ENCODE peak calls at places on chromosomes 1 and 21, in five cellular contexts. One of them, this sample, is unnamed.

GRCh38 chr1:157369808-157370521 is 182.3 kb downstream of the FCRL5 start:
- DNase-seq in pancreas: no peak
- DNase-seq in K562: peak; percentile 61
- DNase-seq in IMR-90: peak; percentile 43
- DNase-seq in fibroblast of lung: peak; percentile 47
- DNase-seq in this sample: no peak

GRCh38 chr1:223741861-223742260 is 29.5 kb downstream of the CAPN2 start:
- DNase-seq in K562: no peak
- DNase-seq in IMR-90: peak; percentile 77
- DNase-seq in fibroblast of lung: no peak
- DNase-seq in pancreas: no peak
- DNase-seq in this sample: no peak

GRCh38 chr1:21651214-21652042 is 17.7 kb downstream of the RAP1GAP start:
- DNase-seq in pancreas: peak; percentile 82
- DNase-seq in fibroblast of lung: no peak
- DNase-seq in K562: peak; percentile 92
- DNase-seq in IMR-90: no peak
- DNase-seq in this sample: no peak

GRCh38 chr1:91161749-91162148 is 139.9 kb upstream of the ZNF644 start:
- DNase-seq in IMR-90: no peak
- DNase-seq in pancreas: no peak
- DNase-seq in fibroblast of lung: no peak
- DNase-seq in K562: no peak
- DNase-seq in this sample: no peak

GRCh38 chr1:59767119-59767518 is 47.6 kb upstream of the HOOK1 start:
- DNase-seq in fibroblast of lung: no peak
- DNase-seq in pancreas: no peak
- DNase-seq in IMR-90: no peak
- DNase-seq in K562: no peak
- DNase-seq in this sample: no peak

GRCh38 chr1:6967431-6968079 is 182.3 kb downstream of the CAMTA1 start:
- DNase-seq in fibroblast of lung: no peak
- DNase-seq in pancreas: no peak
- DNase-seq in K562: no peak
- DNase-seq in IMR-90: no peak
- DNase-seq in this sample: no peak

GRCh38 chr1:169630006-169630405 is at the start of gene SELP:
- DNase-seq in K562: no peak
- DNase-seq in IMR-90: no peak
- DNase-seq in pancreas: no peak
- DNase-seq in fibroblast of lung: no peak
- DNase-seq in this sample: no peak

GRCh38 chr1:55987491-55988255 is 591.7 kb downstream of the PLPP3 start:
- DNase-seq in pancreas: no peak
- DNase-seq in fibroblast of lung: no peak
- DNase-seq in K562: no peak
- DNase-seq in IMR-90: no peak
- DNase-seq in this sample: no peak

GRCh38 chr1:81801834-81802531 is 1.2 kb downstream of the ADGRL2 start:
- DNase-seq in pancreas: peak; percentile 65
- DNase-seq in fibroblast of lung: peak; percentile 60
- DNase-seq in IMR-90: peak; percentile 40
- DNase-seq in K562: no peak
- DNase-seq in this sample: no peak

GRCh38 chr1:171263915-171264314 is 15.6 kb downstream of the FMO1 start:
- DNase-seq in pancreas: no peak
- DNase-seq in IMR-90: no peak
- DNase-seq in fibroblast of lung: peak; percentile 46
- DNase-seq in K562: no peak
- DNase-seq in this sample: no peak

GRCh38 chr1:107365874-107366273 is 225.0 kb downstream of the NTNG1 start:
- DNase-seq in IMR-90: no peak
- DNase-seq in K562: no peak
- DNase-seq in pancreas: no peak
- DNase-seq in fibroblast of lung: no peak
- DNase-seq in this sample: no peak

GRCh38 chr1:59202455-59202854 is 94.4 kb upstream of the FGGY start:
- DNase-seq in K562: no peak
- DNase-seq in IMR-90: no peak
- DNase-seq in pancreas: no peak
- DNase-seq in fibroblast of lung: no peak
- DNase-seq in this sample: no peak

GRCh38 chr1:221392453-221392852 is 349.4 kb downstream of the DUSP10 start:
- DNase-seq in fibroblast of lung: peak; percentile 94
- DNase-seq in K562: no peak
- DNase-seq in pancreas: no peak
- DNase-seq in IMR-90: peak; percentile 86
- DNase-seq in this sample: no peak

GRCh38 chr21:34523019-34523418 is 11.0 kb upstream of the KCNE1 start:
- DNase-seq in pancreas: no peak
- DNase-seq in fibroblast of lung: no peak
- DNase-seq in K562: no peak
- DNase-seq in IMR-90: no peak
- DNase-seq in this sample: no peak

GRCh38 chr1:209601809-209602657 is 18.5 kb downstream of the CAMK1G start:
- DNase-seq in K562: no peak
- DNase-seq in IMR-90: peak; percentile 45
- DNase-seq in fibroblast of lung: peak; percentile 74
- DNase-seq in pancreas: no peak
- DNase-seq in this sample: no peak

GRCh38 chr1:184854456-184855180 is 100.0 kb upstream of the EDEM3 start:
- DNase-seq in IMR-90: peak; percentile 76
- DNase-seq in fibroblast of lung: peak; percentile 58
- DNase-seq in K562: no peak
- DNase-seq in pancreas: no peak
- DNase-seq in this sample: no peak

GRCh38 chr1:89953929-89954328 is 41.0 kb upstream of the ZNF326 start:
- DNase-seq in K562: no peak
- DNase-seq in IMR-90: no peak
- DNase-seq in pancreas: no peak
- DNase-seq in fibroblast of lung: no peak
- DNase-seq in this sample: no peak

GRCh38 chr1:4071675-4072074 is 171.6 kb upstream of the C1orf174 start:
- DNase-seq in fibroblast of lung: no peak
- DNase-seq in K562: no peak
- DNase-seq in pancreas: no peak
- DNase-seq in IMR-90: no peak
- DNase-seq in this sample: no peak

GRCh38 chr21:17925000-17925610 is 105.9 kb upstream of the C21orf91 start:
- DNase-seq in K562: peak; percentile 76
- DNase-seq in IMR-90: peak; percentile 54
- DNase-seq in fibroblast of lung: peak; percentile 61
- DNase-seq in pancreas: no peak
- DNase-seq in this sample: peak; percentile 42

DNA sequence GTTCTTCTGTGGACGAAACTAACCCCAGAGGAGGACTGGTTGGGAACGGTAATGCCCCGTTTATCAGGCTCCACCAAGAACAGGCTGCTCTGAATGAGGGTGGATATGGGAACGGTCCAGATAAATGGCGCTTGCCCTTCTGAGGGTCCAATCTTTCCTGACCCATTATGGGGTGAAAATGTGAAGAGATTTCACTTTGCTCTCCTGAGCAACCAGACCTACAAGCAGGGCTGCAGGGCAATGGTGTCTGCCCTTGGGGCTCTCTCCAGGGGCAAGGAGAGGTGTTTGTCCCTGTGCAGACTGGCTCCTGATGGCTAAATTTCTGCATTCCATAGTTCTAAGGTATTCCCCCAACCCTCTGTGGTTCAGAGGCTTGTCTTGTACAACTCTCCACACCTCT is 25.1 kb downstream of the SLC2A1 start:
- DNase-seq in fibroblast of lung: no peak
- DNase-seq in K562: no peak
- DNase-seq in pancreas: no peak
- DNase-seq in IMR-90: no peak
- DNase-seq in this sample: no peak
- H3K4me3 ChIP-seq in fibroblast of lung: no peak overlapping the region
- H3K4me3 ChIP-seq in K562: no peak overlapping the region
- H3K4me3 ChIP-seq in pancreas: no peak overlapping the region
- H3K4me3 ChIP-seq in IMR-90: no peak overlapping the region
- H3K4me3 ChIP-seq in this sample: no peak overlapping the region

DNA sequence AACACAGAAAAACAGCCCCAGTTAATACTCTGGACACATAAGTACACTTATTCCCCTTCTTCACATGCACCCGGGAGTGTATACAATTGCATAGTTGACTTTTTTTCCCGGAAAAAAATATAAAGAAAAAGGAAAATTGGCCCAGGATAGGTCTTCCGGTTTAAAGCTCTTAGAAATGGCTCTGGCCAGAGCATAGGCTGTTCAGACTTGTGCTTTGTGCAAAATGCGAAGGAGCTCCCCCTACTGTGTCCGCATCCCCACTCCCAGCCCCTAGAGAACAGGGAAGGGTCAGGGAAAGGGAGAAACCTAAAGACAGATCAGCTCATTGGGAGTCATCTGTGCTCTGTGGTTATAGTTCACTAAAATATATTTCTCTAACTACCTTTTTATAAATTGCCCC is 5.5 kb upstream of the MTMR11 start:
- DNase-seq in K562: peak; percentile 67
- DNase-seq in fibroblast of lung: peak; percentile 69
- DNase-seq in IMR-90: peak; percentile 41
- DNase-seq in pancreas: no peak
- DNase-seq in this sample: no peak
- TF ChIP-seq CTCF in K562: peak; percentile 59
- TF ChIP-seq CTCF in fibroblast of lung: peak; percentile 50
- TF ChIP-seq CTCF in IMR-90: peak; percentile 35
- TF ChIP-seq CTCF in pancreas: no peak
- TF ChIP-seq CTCF in this sample: no peak

DNA sequence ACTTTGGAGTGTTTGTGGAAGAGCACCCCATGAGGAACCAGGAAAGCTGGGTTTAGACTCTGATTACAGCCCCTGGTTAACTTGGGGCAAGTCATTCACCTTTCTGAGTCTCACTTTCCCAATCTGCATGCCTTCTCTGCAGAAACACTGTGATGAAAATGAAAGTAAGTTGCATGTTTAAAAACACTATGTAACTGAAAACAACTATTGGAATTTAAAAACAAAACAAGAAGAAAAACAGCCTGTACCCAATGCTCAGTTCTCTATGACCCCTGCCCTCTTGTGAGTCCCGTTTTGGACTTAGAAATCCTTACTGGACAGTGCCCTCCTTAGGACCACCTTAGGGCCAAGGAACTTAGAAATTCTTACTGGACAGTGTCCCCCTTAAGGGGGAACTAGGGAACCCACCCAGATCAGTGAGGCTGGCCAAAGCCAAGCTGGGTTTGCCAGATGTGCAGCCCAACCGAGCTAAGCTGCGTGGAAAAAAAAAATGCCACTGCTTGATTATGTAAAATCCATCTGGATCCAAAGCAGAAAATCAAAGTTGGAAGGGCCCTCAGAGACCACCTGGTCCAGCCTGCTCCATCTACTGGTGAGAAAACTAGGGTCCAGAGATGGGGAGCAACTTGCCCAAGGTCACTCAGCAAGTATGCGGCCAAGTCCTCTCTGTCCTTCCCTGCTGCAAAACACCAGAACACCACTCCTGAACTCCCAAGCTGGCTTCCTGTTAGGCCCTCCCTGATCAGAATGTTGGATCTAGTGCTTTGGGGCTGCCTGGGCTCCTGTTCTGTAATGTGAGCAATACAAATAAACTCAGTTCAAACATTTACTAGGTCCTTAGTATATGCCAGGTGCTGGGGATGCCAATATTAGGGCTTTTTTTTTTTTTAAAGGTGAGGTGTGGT is 77.7 kb downstream of the MRPL37 start:
- DNase-seq in fibroblast of lung: peak; percentile 51
- DNase-seq in K562: no peak
- DNase-seq in pancreas: no peak
- DNase-seq in IMR-90: no peak
- DNase-seq in this sample: peak; percentile 19
- H3K4me3 ChIP-seq in fibroblast of lung: no peak overlapping the region
- H3K4me3 ChIP-seq in K562: no peak overlapping the region
- H3K4me3 ChIP-seq in pancreas: no peak overlapping the region
- H3K4me3 ChIP-seq in IMR-90: no peak overlapping the region
- H3K4me3 ChIP-seq in this sample: no peak overlapping the region

DNA sequence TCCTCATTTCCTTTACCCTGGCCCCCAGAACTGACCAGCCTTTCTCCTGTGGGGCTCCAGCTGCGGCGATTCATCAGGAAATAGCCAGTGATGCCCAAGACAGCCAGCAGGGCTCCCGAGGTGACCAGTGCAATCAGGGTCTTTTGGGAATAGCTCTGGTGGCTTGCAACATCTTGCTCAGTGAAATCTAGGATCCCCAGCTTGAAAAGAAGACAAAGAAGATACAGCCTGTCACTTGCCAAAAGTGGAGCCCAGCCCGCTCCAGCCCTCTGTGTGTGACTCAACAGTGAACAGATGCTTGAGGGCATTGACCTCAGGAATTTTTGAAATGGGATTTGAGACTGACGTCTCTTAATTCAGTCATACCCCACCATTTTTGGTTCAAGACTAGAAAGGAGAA is 22.3 kb downstream of the CD34 start:
- DNase-seq in pancreas: no peak
- DNase-seq in K562: no peak
- DNase-seq in IMR-90: no peak
- DNase-seq in fibroblast of lung: no peak
- DNase-seq in this sample: no peak
- TF ChIP-seq CTCF in pancreas: no peak
- TF ChIP-seq CTCF in K562: peak; percentile 21
- TF ChIP-seq CTCF in IMR-90: no peak
- TF ChIP-seq CTCF in fibroblast of lung: peak; percentile 10
- TF ChIP-seq CTCF in this sample: no peak

GRCh38 chr1:15620890-15621682 is 3.8 kb downstream of the DDI2 start:
- DNase-seq in pancreas: no peak
- DNase-seq in K562: no peak
- DNase-seq in fibroblast of lung: no peak
- DNase-seq in IMR-90: no peak
- DNase-seq in this sample: no peak
- H3K4me3 ChIP-seq in pancreas: no peak overlapping the region
- H3K4me3 ChIP-seq in K562: peak overlapping the region; percentile 8
- H3K4me3 ChIP-seq in fibroblast of lung: no peak overlapping the region
- H3K4me3 ChIP-seq in IMR-90: no peak overlapping the region
- H3K4me3 ChIP-seq in this sample: no peak overlapping the region

DNA sequence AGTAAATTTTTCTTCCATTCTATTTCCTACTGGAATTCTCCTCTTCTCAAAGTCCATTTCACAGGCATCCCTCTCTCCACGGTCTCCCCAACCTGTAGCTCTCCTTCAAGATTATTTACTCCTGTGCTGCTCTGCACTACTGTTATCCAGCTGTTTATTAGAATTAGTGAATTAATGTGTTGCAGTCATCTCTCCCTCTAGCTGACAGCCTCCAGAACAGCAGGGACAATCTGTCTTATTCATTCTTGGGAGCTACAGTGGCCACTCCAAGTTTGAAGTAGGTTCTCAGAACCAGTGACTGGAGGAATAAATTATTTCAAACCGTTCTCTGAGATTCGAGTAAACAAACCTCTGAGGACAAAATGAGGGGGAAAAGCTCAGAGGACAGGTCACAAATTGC is 331.0 kb downstream of the RRAGC start:
- DNase-seq in pancreas: no peak
- DNase-seq in fibroblast of lung: no peak
- DNase-seq in IMR-90: no peak
- DNase-seq in K562: no peak
- DNase-seq in this sample: no peak
- TF ChIP-seq CTCF in pancreas: no peak
- TF ChIP-seq CTCF in fibroblast of lung: no peak
- TF ChIP-seq CTCF in IMR-90: no peak
- TF ChIP-seq CTCF in K562: no peak
- TF ChIP-seq CTCF in this sample: no peak

This sample was measured in GM12864.